ENCODE peak calls at places on chromosomes 1 and 21, in five cellular contexts. O is GM12878, P is HepG2, Z is K562, I is H1. E is an unnamed sample.

GRCh38 chr21:15289896-15290841 is 225.4 kb upstream of the NRIP1 start:
- DNase-seq in O (no peak), P (peak), Z (peak), I (peak), E (no peak)

GRCh38 chr1:46148318-46148717 is 15.9 kb upstream of the PIK3R3 start:
- DNase-seq in O (no peak), P (no peak), Z (peak), I (no peak), E (no peak)

GRCh38 chr1:28642056-28642846 is 616 bp downstream of the TAF12 start:
- DNase-seq in O (no peak), P (no peak), Z (peak), I (no peak), E (no peak)

GRCh38 chr1:84724128-84724860 is 34.0 kb upstream of the SSX2IP start:
- DNase-seq in O (no peak), P (peak), Z (peak), I (peak), E (peak)

GRCh38 chr1:39183503-39184353 is 20.8 kb upstream of the MACF1 start:
- DNase-seq in O (no peak), P (peak), Z (peak), I (peak), E (peak)

GRCh38 chr1:24705260-24706073 is 39.8 kb upstream of the CLIC4 start:
- DNase-seq in O (peak), P (peak), Z (peak), I (peak), E (peak)

GRCh38 chr1:26469558-26469957 is 2.7 kb upstream of the HMGN2 start:
- DNase-seq in O (no peak), P (no peak), Z (no peak), I (no peak), E (no peak)

GRCh38 chr1:11523261-11523660 is 44.3 kb downstream of the DISP3 start:
- DNase-seq in O (no peak), P (no peak), Z (no peak), I (no peak), E (no peak)

GRCh38 chr1:959730-960039 is 629 bp upstream of the NOC2L start:
- DNase-seq in O (no peak), P (no peak), Z (no peak), I (no peak), E (no peak)

GRCh38 chr1:51058863-51059262 is 43.2 kb upstream of the C1orf185 start:
- DNase-seq in O (peak), P (peak), Z (peak), I (no peak), E (no peak)

GRCh38 chr1:223010552-223011229 is 132.4 kb downstream of the TLR5 start:
- DNase-seq in O (no peak), P (peak), Z (no peak), I (no peak), E (no peak)

GRCh38 chr1:165411396-165411795 is 33.5 kb downstream of the RXRG start:
- DNase-seq in O (no peak), P (no peak), Z (no peak), I (no peak), E (no peak)

GRCh38 chr1:81126989-81127571 is 673.7 kb upstream of the ADGRL2 start:
- DNase-seq in O (no peak), P (no peak), Z (no peak), I (no peak), E (no peak)

GRCh38 chr1:6667139-6667538 is 34.5 kb downstream of the DNAJC11 start:
- DNase-seq in O (no peak), P (no peak), Z (no peak), I (no peak), E (no peak)

GRCh38 chr21:42414928-42415769 is 11.4 kb downstream of the UBASH3A start:
- DNase-seq in O (peak), P (no peak), Z (peak), I (no peak), E (peak)

GRCh38 chr1:243264718-243265117 is 8.9 kb downstream of the SDCCAG8 start:
- DNase-seq in O (no peak), P (no peak), Z (peak), I (no peak), E (no peak)

GRCh38 chr1:222048030-222048632 is 306.2 kb upstream of the DUSP10 start:
- DNase-seq in O (peak), P (no peak), Z (no peak), I (no peak), E (no peak)

GRCh38 chr1:189620471-189620870 is 857.2 kb downstream of the BRINP3 start:
- DNase-seq in O (no peak), P (no peak), Z (no peak), I (no peak), E (no peak)

GRCh38 chr1:36269408-36269838 is 36.7 kb upstream of the SH3D21 start:
- DNase-seq in O (no peak), P (peak), Z (no peak), I (no peak), E (no peak)

GRCh38 chr1:15195420-15196052 is 42.0 kb downstream of the TMEM51 start:
- DNase-seq in O (no peak), P (no peak), Z (no peak), I (no peak), E (no peak)

GRCh38 chr1:202590975-202591411 is 119.3 kb downstream of the SYT2 start:
- DNase-seq in O (no peak), P (no peak), Z (no peak), I (no peak), E (no peak)

GRCh38 chr1:151292207-151293030 is 10.3 kb downstream of the ZNF687 start:
- DNase-seq in O (no peak), P (no peak), Z (no peak), I (no peak), E (no peak)

GRCh38 chr1:189312499-189312898 is 1165.2 kb downstream of the BRINP3 start:
- DNase-seq in O (no peak), P (no peak), Z (peak), I (no peak), E (no peak)

GRCh38 chr1:200262326-200262965 is 147.4 kb downstream of the ZNF281 start:
- DNase-seq in O (peak), P (no peak), Z (peak), I (no peak), E (no peak)

GRCh38 chr1:17561561-17561985 is 22.1 kb downstream of the ARHGEF10L start:
- DNase-seq in O (no peak), P (no peak), Z (no peak), I (no peak), E (no peak)

GRCh38 chr21:37153935-37154350 is 80.9 kb downstream of the TTC3 start:
- DNase-seq in O (no peak), P (peak), Z (no peak), I (no peak), E (no peak)

GRCh38 chr1:165958306-165958705 is 130.9 kb downstream of the UCK2 start:
- DNase-seq in O (no peak), P (no peak), Z (no peak), I (no peak), E (no peak)

GRCh38 chr1:48908606-48909005 is 131.9 kb upstream of the BEND5 start:
- DNase-seq in O (no peak), P (no peak), Z (no peak), I (no peak), E (no peak)

GRCh38 chr21:36097427-36098230 is 27.8 kb downstream of the CBR1 start:
- DNase-seq in O (peak), P (no peak), Z (peak), I (no peak), E (no peak)

GRCh38 chr1:96979287-96979686 is 257.7 kb downstream of the PTBP2 start:
- DNase-seq in O (no peak), P (no peak), Z (no peak), I (no peak), E (no peak)

GRCh38 chr1:209873067-209873810 is 45.5 kb downstream of the UTP25 start:
- DNase-seq in O (no peak), P (no peak), Z (no peak), I (no peak), E (no peak)

GRCh38 chr1:7207875-7208646 is 422.8 kb downstream of the CAMTA1 start:
- DNase-seq in O (no peak), P (peak), Z (peak), I (peak), E (peak)

GRCh38 chr1:234550341-234551031 is 59.5 kb downstream of the IRF2BP2 start:
- DNase-seq in O (no peak), P (no peak), Z (no peak), I (no peak), E (no peak)

DNA sequence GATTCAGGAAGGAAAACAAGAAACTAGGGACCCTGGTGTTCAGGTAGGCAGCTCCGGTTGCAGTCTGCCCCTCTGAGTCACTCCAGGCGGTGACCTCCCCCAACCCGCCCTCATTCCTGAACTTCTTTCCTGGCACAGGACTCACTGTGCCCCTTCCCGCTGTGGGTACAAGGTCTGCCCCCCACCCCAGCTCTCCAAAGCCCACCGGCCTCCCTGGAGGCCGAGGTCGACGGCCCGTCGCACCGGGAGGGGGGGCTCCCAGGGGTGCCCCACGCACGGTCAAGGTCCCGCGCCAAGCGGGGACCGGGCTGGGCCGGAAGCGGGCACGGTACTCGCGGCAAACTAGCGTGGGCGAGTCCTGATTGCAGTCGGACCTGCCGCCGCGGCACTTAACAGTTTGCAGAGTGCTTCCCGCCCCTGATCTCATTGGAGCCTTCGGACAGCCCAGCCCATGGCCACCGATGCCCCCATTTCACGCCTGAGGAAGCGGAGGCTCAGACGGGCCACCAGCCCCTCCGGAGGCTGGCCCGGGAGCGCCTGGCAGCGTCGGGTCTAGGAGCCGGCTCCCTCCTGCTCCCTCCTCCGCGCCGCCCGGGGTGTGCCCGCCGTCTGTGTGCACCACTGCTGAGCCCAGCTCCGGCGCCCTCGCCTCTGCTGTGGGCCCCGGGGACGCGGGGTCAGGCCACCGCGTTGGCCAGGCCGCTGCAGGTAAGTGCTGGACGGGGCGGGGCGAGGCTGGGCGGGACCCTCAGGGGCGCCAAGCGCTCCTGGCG is at the start of gene GJB3:
- DNase-seq in O (no peak), P (no peak), Z (no peak), I (peak), E (no peak)
- TF ChIP-seq SRF in O (no peak), P (no peak), Z (no peak), I (no peak), E (no peak)

GRCh38 chr1:229922249-229922648 is 144.8 kb upstream of the GALNT2 start:
- DNase-seq in O (no peak), P (no peak), Z (no peak), I (no peak), E (no peak)

GRCh38 chr1:229924639-229925038 is 142.4 kb upstream of the GALNT2 start:
- DNase-seq in O (no peak), P (no peak), Z (no peak), I (no peak), E (no peak)

GRCh38 chr1:229920683-229921082 is 146.4 kb upstream of the GALNT2 start:
- DNase-seq in O (no peak), P (no peak), Z (no peak), I (peak), E (no peak)
- TF ChIP-seq POLR2AphosphoS5 in O (no peak), P (no peak), Z (no peak), I (no peak), E (no peak)

DNA sequence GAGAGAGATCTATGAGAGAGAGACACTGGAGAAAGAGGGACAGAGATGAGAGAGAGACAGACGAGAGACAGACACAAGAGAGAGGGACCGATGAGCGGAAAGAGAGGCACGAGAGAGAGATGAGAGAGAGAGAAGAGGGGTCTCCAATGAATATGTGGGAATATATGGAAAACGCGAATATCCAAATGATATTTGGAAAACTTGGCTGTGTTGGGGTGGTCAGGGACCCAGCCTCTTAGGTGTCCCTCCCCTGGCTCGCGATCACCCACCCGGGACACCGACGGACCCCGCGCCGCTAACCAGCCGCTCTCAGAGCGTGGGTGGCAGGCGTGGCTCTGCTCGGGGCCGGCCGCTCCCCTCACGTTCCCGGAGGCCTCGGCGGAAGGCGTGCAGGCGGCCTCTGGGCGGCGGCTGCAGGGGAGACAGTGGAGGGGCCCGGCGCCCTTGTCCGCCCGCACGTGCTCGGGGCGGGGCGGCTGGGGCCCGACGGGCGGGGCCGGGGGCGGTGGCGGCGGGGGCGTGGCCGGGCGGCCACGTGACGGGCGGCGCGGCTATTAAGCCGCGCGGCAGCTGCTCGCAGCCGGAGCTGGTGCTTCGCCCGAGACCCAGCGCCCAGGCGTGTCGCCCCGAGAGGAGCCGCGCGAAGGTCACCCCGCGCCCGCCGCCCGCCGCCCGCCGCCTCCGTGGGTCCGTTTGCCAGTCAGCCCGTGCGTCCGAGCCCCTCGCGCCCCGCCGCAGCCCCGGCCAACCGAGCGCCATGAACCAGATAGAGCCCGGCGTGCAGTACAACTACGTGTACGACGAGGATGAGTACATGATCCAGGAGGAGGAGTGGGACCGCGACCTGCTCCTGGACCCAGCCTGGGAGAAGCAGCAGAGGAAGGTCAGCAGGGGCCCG is at the start of gene ACTN2:
- DNase-seq in O (no peak), P (no peak), Z (peak), I (peak), E (no peak)
- TF ChIP-seq SRF in O (no peak), P (no peak), Z (peak), I (no peak), E (no peak)

GRCh38 chr1:106843505-106843904 is 213.0 kb upstream of the PRMT6 start:
- DNase-seq in O (no peak), P (no peak), Z (no peak), I (no peak), E (no peak)
- TF ChIP-seq POLR2AphosphoS5 in O (no peak), P (no peak), Z (no peak), I (no peak), E (no peak)

DNA sequence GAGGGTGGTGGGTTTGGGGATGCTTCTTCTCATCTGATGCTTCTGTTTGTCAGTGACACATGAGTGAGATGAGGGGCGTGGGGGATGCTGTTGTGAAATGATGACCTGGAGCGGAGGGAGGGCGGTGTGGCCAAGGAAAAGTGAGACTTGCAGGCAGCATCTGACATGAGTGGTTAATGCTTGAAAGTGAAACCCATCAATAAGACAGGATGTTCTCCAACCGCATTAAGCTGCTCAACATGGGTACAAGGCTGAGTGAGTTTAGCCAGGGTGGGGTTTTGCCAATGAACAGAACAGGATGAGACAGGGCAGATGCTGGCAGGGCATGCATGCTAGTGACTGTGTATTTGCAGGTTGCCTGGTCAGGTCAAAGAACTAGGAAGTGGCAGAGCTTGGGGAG is 16.5 kb downstream of the SPATA21 start:
- DNase-seq in O (peak), P (no peak), Z (no peak), I (no peak), E (no peak)
- TF ChIP-seq SRF in O (no peak), P (no peak), Z (no peak), I (no peak), E (no peak)

GRCh38 chr1:193013707-193014106 is 45.5 kb downstream of the UCHL5 start:
- DNase-seq in O (no peak), P (no peak), Z (no peak), I (no peak), E (no peak)

GRCh38 chr1:193009501-193009900 is 49.7 kb downstream of the UCHL5 start:
- DNase-seq in O (no peak), P (no peak), Z (no peak), I (no peak), E (no peak)

GRCh38 chr1:193011395-193011794 is 47.8 kb downstream of the UCHL5 start:
- DNase-seq in O (no peak), P (no peak), Z (no peak), I (no peak), E (no peak)

GRCh38 chr1:193014354-193014753 is 44.8 kb downstream of the UCHL5 start:
- DNase-seq in O (no peak), P (no peak), Z (no peak), I (no peak), E (no peak)

DNA sequence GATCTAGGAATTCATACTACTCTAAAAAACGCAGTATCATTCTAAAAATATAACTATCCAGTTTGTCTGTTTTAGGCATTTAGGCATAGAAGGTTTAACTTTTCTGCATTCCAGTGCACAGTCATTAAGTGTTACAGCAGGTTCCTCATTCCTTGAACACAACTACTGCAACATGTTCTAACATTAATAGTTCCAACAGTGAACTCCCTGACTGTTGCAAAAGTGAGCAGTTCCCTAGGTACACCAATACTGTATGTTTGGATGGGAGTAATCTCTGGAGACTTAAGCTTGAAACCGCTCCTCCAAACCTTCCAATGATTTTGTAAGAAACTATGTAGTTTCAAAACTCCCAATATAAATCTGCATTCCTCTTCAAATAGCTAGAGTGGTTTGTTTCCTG is 46.2 kb downstream of the UCHL5 start:
- DNase-seq in O (no peak), P (no peak), Z (no peak), I (no peak), E (no peak)
- TF ChIP-seq POLR2AphosphoS5 in O (no peak), P (no peak), Z (no peak), I (no peak), E (no peak)

GRCh38 chr1:89635825-89636815 is 3.2 kb downstream of the LRRC8C start:
- DNase-seq in O (no peak), P (no peak), Z (no peak), I (no peak), E (no peak)
- TF ChIP-seq SRF in O (no peak), P (no peak), Z (no peak), I (no peak), E (no peak)

E was measured in HCT116.